ENCODE peak calls at places on chromosome 13, in four cellular contexts. E is activated T-cell treated with anti-CD3 and anti-CD28 coated beads for 1 hour, J is kidney tubule cell, G is fibroblast of pulmonary artery. C is an unnamed sample.

GRCh38 chr13:21638319-21639282 is 32.3 kb upstream of the FGF9 start:
- DNase-seq in E (peak; percentile 11), G (peak; percentile 43), J (peak; percentile 45), C (peak; percentile 75)

GRCh38 chr13:79405501-79405830 is 589 bp downstream of the RBM26 start:
- DNase-seq in G (peak; percentile 24), E (no peak), J (no peak), C (peak; percentile 33)

GRCh38 chr13:93881418-93881817 is 598.1 kb downstream of the DCT start:
- DNase-seq in J (no peak), E (no peak), G (peak; percentile 17), C (no peak)

GRCh38 chr13:36418022-36418805 is 14.1 kb upstream of the CCNA1 start:
- DNase-seq in J (peak; percentile 82), E (no peak), G (peak; percentile 77), C (peak; percentile 57)

GRCh38 chr13:82627183-82627582 is 1255.1 kb downstream of the SLITRK1 start:
- DNase-seq in J (no peak), E (no peak), G (peak; percentile 24), C (peak; percentile 79)

GRCh38 chr13:109779074-109779473 is 7.3 kb downstream of the IRS2 start:
- DNase-seq in J (no peak), E (no peak), G (no peak), C (no peak)

GRCh38 chr13:25493930-25494707 is 122.3 kb downstream of the ATP8A2 start:
- DNase-seq in J (no peak), E (no peak), G (no peak), C (no peak)

GRCh38 chr13:108560092-108560491 is 69.3 kb upstream of the MYO16 start:
- DNase-seq in E (no peak), J (no peak), G (no peak), C (no peak)

GRCh38 chr13:34174671-34175145 is 356.8 kb downstream of the RFC3 start:
- DNase-seq in J (no peak), E (no peak), G (peak; percentile 53), C (no peak)

GRCh38 chr13:42553098-42554046 is 20.6 kb upstream of the TNFSF11 start:
- DNase-seq in J (peak; percentile 19), E (no peak), G (peak; percentile 64), C (peak; percentile 48)

GRCh38 chr13:99977912-99978780 is 3.4 kb upstream of the ZIC2 start:
- DNase-seq in E (no peak), G (no peak), J (no peak), C (no peak)

GRCh38 chr13:29436291-29436690 is 159.2 kb downstream of the SLC7A1 start:
- DNase-seq in G (peak; percentile 56), E (no peak), J (peak; percentile 59), C (peak; percentile 86)

GRCh38 chr13:87792878-87793277 is 121.7 kb downstream of the SLITRK5 start:
- DNase-seq in G (no peak), J (no peak), E (no peak), C (no peak)

GRCh38 chr13:106612688-106613087 is 44.8 kb upstream of the ARGLU1 start:
- DNase-seq in E (no peak), G (peak; percentile 82), J (no peak), C (no peak)